ENCODE peak calls at places on chromosome 14, in eight cellular contexts. One of them, this sample, is unnamed.

GRCh38 chr14:95713596-95714371 is at the start of gene TCL1A:
- DNase-seq in hypothalamus: no peak
- DNase-seq in stimulated activated CD4-positive, alpha-beta T cell treated with anti-CD3 and anti-CD28 coated beads, Interleukin-1b, Interleukin-23, amount 100 ng/mL, for 24 hours: no peak
- DNase-seq in stimulated activated naive CD8-positive, alpha-beta T cell treated with anti-CD3 and anti-CD28 coated beads, Interleukin-15, Interleukin-2, amounts not matched to agents 100 U/mL and 50 U/mL, for 24 hours: peak; percentile 31
- DNase-seq in astrocyte of the spinal cord: no peak
- DNase-seq in CD4-positive, alpha-beta memory T cell: no peak
- DNase-seq in foreskin fibroblast: no peak
- DNase-seq in stimulated activated CD8-positive, alpha-beta memory T cell treated with anti-CD3 and anti-CD28 coated beads, Interleukin-2, amount 100 ng/mL, for 48 hours: no peak
- DNase-seq in this sample: no peak

GRCh38 chr14:64845878-64846277 is 33.8 kb downstream of the SPTB start:
- DNase-seq in hypothalamus: no peak
- DNase-seq in stimulated activated CD4-positive, alpha-beta T cell treated with anti-CD3 and anti-CD28 coated beads, Interleukin-1b, Interleukin-23, amount 100 ng/mL, for 24 hours: no peak
- DNase-seq in stimulated activated naive CD8-positive, alpha-beta T cell treated with anti-CD3 and anti-CD28 coated beads, Interleukin-15, Interleukin-2, amounts not matched to agents 100 U/mL and 50 U/mL, for 24 hours: no peak
- DNase-seq in astrocyte of the spinal cord: peak; percentile 56
- DNase-seq in CD4-positive, alpha-beta memory T cell: no peak
- DNase-seq in foreskin fibroblast: peak; percentile 29
- DNase-seq in stimulated activated CD8-positive, alpha-beta memory T cell treated with anti-CD3 and anti-CD28 coated beads, Interleukin-2, amount 100 ng/mL, for 48 hours: no peak
- DNase-seq in this sample: no peak

GRCh38 chr14:94074534-94074933 is 6.5 kb downstream of the DDX24 start:
- DNase-seq in hypothalamus: no peak
- DNase-seq in stimulated activated CD4-positive, alpha-beta T cell treated with anti-CD3 and anti-CD28 coated beads, Interleukin-1b, Interleukin-23, amount 100 ng/mL, for 24 hours: no peak
- DNase-seq in stimulated activated naive CD8-positive, alpha-beta T cell treated with anti-CD3 and anti-CD28 coated beads, Interleukin-15, Interleukin-2, amounts not matched to agents 100 U/mL and 50 U/mL, for 24 hours: no peak
- DNase-seq in astrocyte of the spinal cord: no peak
- DNase-seq in CD4-positive, alpha-beta memory T cell: no peak
- DNase-seq in foreskin fibroblast: no peak
- DNase-seq in stimulated activated CD8-positive, alpha-beta memory T cell treated with anti-CD3 and anti-CD28 coated beads, Interleukin-2, amount 100 ng/mL, for 48 hours: no peak
- DNase-seq in this sample: no peak

GRCh38 chr14:51677276-51677675 is 25.6 kb downstream of the FRMD6 start:
- DNase-seq in hypothalamus: no peak
- DNase-seq in stimulated activated CD4-positive, alpha-beta T cell treated with anti-CD3 and anti-CD28 coated beads, Interleukin-1b, Interleukin-23, amount 100 ng/mL, for 24 hours: no peak
- DNase-seq in stimulated activated naive CD8-positive, alpha-beta T cell treated with anti-CD3 and anti-CD28 coated beads, Interleukin-15, Interleukin-2, amounts not matched to agents 100 U/mL and 50 U/mL, for 24 hours: no peak
- DNase-seq in astrocyte of the spinal cord: peak; percentile 79
- DNase-seq in CD4-positive, alpha-beta memory T cell: no peak
- DNase-seq in foreskin fibroblast: peak; percentile 78
- DNase-seq in stimulated activated CD8-positive, alpha-beta memory T cell treated with anti-CD3 and anti-CD28 coated beads, Interleukin-2, amount 100 ng/mL, for 48 hours: no peak
- DNase-seq in this sample: no peak

GRCh38 chr14:93706360-93706955 is 81.8 kb downstream of the PRIMA1 start:
- DNase-seq in hypothalamus: no peak
- DNase-seq in stimulated activated CD4-positive, alpha-beta T cell treated with anti-CD3 and anti-CD28 coated beads, Interleukin-1b, Interleukin-23, amount 100 ng/mL, for 24 hours: no peak
- DNase-seq in stimulated activated naive CD8-positive, alpha-beta T cell treated with anti-CD3 and anti-CD28 coated beads, Interleukin-15, Interleukin-2, amounts not matched to agents 100 U/mL and 50 U/mL, for 24 hours: no peak
- DNase-seq in astrocyte of the spinal cord: no peak
- DNase-seq in CD4-positive, alpha-beta memory T cell: no peak
- DNase-seq in foreskin fibroblast: no peak
- DNase-seq in stimulated activated CD8-positive, alpha-beta memory T cell treated with anti-CD3 and anti-CD28 coated beads, Interleukin-2, amount 100 ng/mL, for 48 hours: no peak
- DNase-seq in this sample: no peak

GRCh38 chr14:64232095-64232830 is 61.9 kb downstream of the ESR2 start:
- DNase-seq in hypothalamus: no peak
- DNase-seq in stimulated activated CD4-positive, alpha-beta T cell treated with anti-CD3 and anti-CD28 coated beads, Interleukin-1b, Interleukin-23, amount 100 ng/mL, for 24 hours: no peak
- DNase-seq in stimulated activated naive CD8-positive, alpha-beta T cell treated with anti-CD3 and anti-CD28 coated beads, Interleukin-15, Interleukin-2, amounts not matched to agents 100 U/mL and 50 U/mL, for 24 hours: peak; percentile 55
- DNase-seq in astrocyte of the spinal cord: peak; percentile 94
- DNase-seq in CD4-positive, alpha-beta memory T cell: no peak
- DNase-seq in foreskin fibroblast: peak; percentile 84
- DNase-seq in stimulated activated CD8-positive, alpha-beta memory T cell treated with anti-CD3 and anti-CD28 coated beads, Interleukin-2, amount 100 ng/mL, for 48 hours: peak; percentile 27
- DNase-seq in this sample: peak; percentile 67

GRCh38 chr14:85533821-85534271 is 3.9 kb downstream of the FLRT2 start:
- DNase-seq in hypothalamus: no peak
- DNase-seq in stimulated activated CD4-positive, alpha-beta T cell treated with anti-CD3 and anti-CD28 coated beads, Interleukin-1b, Interleukin-23, amount 100 ng/mL, for 24 hours: no peak
- DNase-seq in stimulated activated naive CD8-positive, alpha-beta T cell treated with anti-CD3 and anti-CD28 coated beads, Interleukin-15, Interleukin-2, amounts not matched to agents 100 U/mL and 50 U/mL, for 24 hours: no peak
- DNase-seq in astrocyte of the spinal cord: peak; percentile 16
- DNase-seq in CD4-positive, alpha-beta memory T cell: no peak
- DNase-seq in foreskin fibroblast: peak; percentile 51
- DNase-seq in stimulated activated CD8-positive, alpha-beta memory T cell treated with anti-CD3 and anti-CD28 coated beads, Interleukin-2, amount 100 ng/mL, for 48 hours: no peak
- DNase-seq in this sample: no peak

GRCh38 chr14:105192866-105193731 is 12.0 kb upstream of the NUDT14 start:
- DNase-seq in hypothalamus: no peak
- DNase-seq in stimulated activated CD4-positive, alpha-beta T cell treated with anti-CD3 and anti-CD28 coated beads, Interleukin-1b, Interleukin-23, amount 100 ng/mL, for 24 hours: no peak
- DNase-seq in stimulated activated naive CD8-positive, alpha-beta T cell treated with anti-CD3 and anti-CD28 coated beads, Interleukin-15, Interleukin-2, amounts not matched to agents 100 U/mL and 50 U/mL, for 24 hours: peak; percentile 47
- DNase-seq in astrocyte of the spinal cord: no peak
- DNase-seq in CD4-positive, alpha-beta memory T cell: no peak
- DNase-seq in foreskin fibroblast: peak; percentile 28
- DNase-seq in stimulated activated CD8-positive, alpha-beta memory T cell treated with anti-CD3 and anti-CD28 coated beads, Interleukin-2, amount 100 ng/mL, for 48 hours: peak; percentile 33
- DNase-seq in this sample: no peak

GRCh38 chr14:93688239-93688666 is 100.0 kb downstream of the PRIMA1 start:
- DNase-seq in hypothalamus: no peak
- DNase-seq in stimulated activated CD4-positive, alpha-beta T cell treated with anti-CD3 and anti-CD28 coated beads, Interleukin-1b, Interleukin-23, amount 100 ng/mL, for 24 hours: no peak
- DNase-seq in stimulated activated naive CD8-positive, alpha-beta T cell treated with anti-CD3 and anti-CD28 coated beads, Interleukin-15, Interleukin-2, amounts not matched to agents 100 U/mL and 50 U/mL, for 24 hours: no peak
- DNase-seq in astrocyte of the spinal cord: no peak
- DNase-seq in CD4-positive, alpha-beta memory T cell: no peak
- DNase-seq in foreskin fibroblast: no peak
- DNase-seq in stimulated activated CD8-positive, alpha-beta memory T cell treated with anti-CD3 and anti-CD28 coated beads, Interleukin-2, amount 100 ng/mL, for 48 hours: no peak
- DNase-seq in this sample: no peak

GRCh38 chr14:34078117-34078743 is 127.4 kb upstream of the EGLN3 start:
- DNase-seq in hypothalamus: no peak
- DNase-seq in stimulated activated CD4-positive, alpha-beta T cell treated with anti-CD3 and anti-CD28 coated beads, Interleukin-1b, Interleukin-23, amount 100 ng/mL, for 24 hours: no peak
- DNase-seq in stimulated activated naive CD8-positive, alpha-beta T cell treated with anti-CD3 and anti-CD28 coated beads, Interleukin-15, Interleukin-2, amounts not matched to agents 100 U/mL and 50 U/mL, for 24 hours: no peak
- DNase-seq in astrocyte of the spinal cord: peak; percentile 77
- DNase-seq in CD4-positive, alpha-beta memory T cell: no peak
- DNase-seq in foreskin fibroblast: no peak
- DNase-seq in stimulated activated CD8-positive, alpha-beta memory T cell treated with anti-CD3 and anti-CD28 coated beads, Interleukin-2, amount 100 ng/mL, for 48 hours: no peak
- DNase-seq in this sample: no peak

GRCh38 chr14:52023518-52023917 is 34.2 kb downstream of the RTRAF start:
- DNase-seq in hypothalamus: no peak
- DNase-seq in stimulated activated CD4-positive, alpha-beta T cell treated with anti-CD3 and anti-CD28 coated beads, Interleukin-1b, Interleukin-23, amount 100 ng/mL, for 24 hours: no peak
- DNase-seq in stimulated activated naive CD8-positive, alpha-beta T cell treated with anti-CD3 and anti-CD28 coated beads, Interleukin-15, Interleukin-2, amounts not matched to agents 100 U/mL and 50 U/mL, for 24 hours: no peak
- DNase-seq in astrocyte of the spinal cord: peak; percentile 86
- DNase-seq in CD4-positive, alpha-beta memory T cell: no peak
- DNase-seq in foreskin fibroblast: peak; percentile 86
- DNase-seq in stimulated activated CD8-positive, alpha-beta memory T cell treated with anti-CD3 and anti-CD28 coated beads, Interleukin-2, amount 100 ng/mL, for 48 hours: no peak
- DNase-seq in this sample: no peak

GRCh38 chr14:51069065-51069464 is 25.8 kb downstream of the TRIM9 start:
- DNase-seq in hypothalamus: no peak
- DNase-seq in stimulated activated CD4-positive, alpha-beta T cell treated with anti-CD3 and anti-CD28 coated beads, Interleukin-1b, Interleukin-23, amount 100 ng/mL, for 24 hours: no peak
- DNase-seq in stimulated activated naive CD8-positive, alpha-beta T cell treated with anti-CD3 and anti-CD28 coated beads, Interleukin-15, Interleukin-2, amounts not matched to agents 100 U/mL and 50 U/mL, for 24 hours: no peak
- DNase-seq in astrocyte of the spinal cord: peak; percentile 25
- DNase-seq in CD4-positive, alpha-beta memory T cell: no peak
- DNase-seq in foreskin fibroblast: peak; percentile 41
- DNase-seq in stimulated activated CD8-positive, alpha-beta memory T cell treated with anti-CD3 and anti-CD28 coated beads, Interleukin-2, amount 100 ng/mL, for 48 hours: no peak
- DNase-seq in this sample: no peak

GRCh38 chr14:27739657-27740156 is 1026.9 kb upstream of the FOXG1 start:
- DNase-seq in hypothalamus: no peak
- DNase-seq in stimulated activated CD4-positive, alpha-beta T cell treated with anti-CD3 and anti-CD28 coated beads, Interleukin-1b, Interleukin-23, amount 100 ng/mL, for 24 hours: no peak
- DNase-seq in stimulated activated naive CD8-positive, alpha-beta T cell treated with anti-CD3 and anti-CD28 coated beads, Interleukin-15, Interleukin-2, amounts not matched to agents 100 U/mL and 50 U/mL, for 24 hours: no peak
- DNase-seq in astrocyte of the spinal cord: no peak
- DNase-seq in CD4-positive, alpha-beta memory T cell: no peak
- DNase-seq in foreskin fibroblast: no peak
- DNase-seq in stimulated activated CD8-positive, alpha-beta memory T cell treated with anti-CD3 and anti-CD28 coated beads, Interleukin-2, amount 100 ng/mL, for 48 hours: no peak
- DNase-seq in this sample: no peak

GRCh38 chr14:104335611-104336010 is 197.2 kb downstream of the KIF26A start:
- DNase-seq in hypothalamus: no peak
- DNase-seq in stimulated activated CD4-positive, alpha-beta T cell treated with anti-CD3 and anti-CD28 coated beads, Interleukin-1b, Interleukin-23, amount 100 ng/mL, for 24 hours: no peak
- DNase-seq in stimulated activated naive CD8-positive, alpha-beta T cell treated with anti-CD3 and anti-CD28 coated beads, Interleukin-15, Interleukin-2, amounts not matched to agents 100 U/mL and 50 U/mL, for 24 hours: no peak
- DNase-seq in astrocyte of the spinal cord: no peak
- DNase-seq in CD4-positive, alpha-beta memory T cell: no peak
- DNase-seq in foreskin fibroblast: no peak
- DNase-seq in stimulated activated CD8-positive, alpha-beta memory T cell treated with anti-CD3 and anti-CD28 coated beads, Interleukin-2, amount 100 ng/mL, for 48 hours: no peak
- DNase-seq in this sample: no peak

GRCh38 chr14:91482278-91483023 is 27.7 kb downstream of the PPP4R3A start:
- DNase-seq in hypothalamus: no peak
- DNase-seq in stimulated activated CD4-positive, alpha-beta T cell treated with anti-CD3 and anti-CD28 coated beads, Interleukin-1b, Interleukin-23, amount 100 ng/mL, for 24 hours: no peak
- DNase-seq in stimulated activated naive CD8-positive, alpha-beta T cell treated with anti-CD3 and anti-CD28 coated beads, Interleukin-15, Interleukin-2, amounts not matched to agents 100 U/mL and 50 U/mL, for 24 hours: no peak
- DNase-seq in astrocyte of the spinal cord: peak; percentile 35
- DNase-seq in CD4-positive, alpha-beta memory T cell: no peak
- DNase-seq in foreskin fibroblast: peak; percentile 72
- DNase-seq in stimulated activated CD8-positive, alpha-beta memory T cell treated with anti-CD3 and anti-CD28 coated beads, Interleukin-2, amount 100 ng/mL, for 48 hours: no peak
- DNase-seq in this sample: peak; percentile 10

GRCh38 chr14:96394047-96394815 is 2.3 kb downstream of the AK7 start:
- DNase-seq in hypothalamus: no peak
- DNase-seq in stimulated activated CD4-positive, alpha-beta T cell treated with anti-CD3 and anti-CD28 coated beads, Interleukin-1b, Interleukin-23, amount 100 ng/mL, for 24 hours: no peak
- DNase-seq in stimulated activated naive CD8-positive, alpha-beta T cell treated with anti-CD3 and anti-CD28 coated beads, Interleukin-15, Interleukin-2, amounts not matched to agents 100 U/mL and 50 U/mL, for 24 hours: no peak
- DNase-seq in astrocyte of the spinal cord: no peak
- DNase-seq in CD4-positive, alpha-beta memory T cell: no peak
- DNase-seq in foreskin fibroblast: no peak
- DNase-seq in stimulated activated CD8-positive, alpha-beta memory T cell treated with anti-CD3 and anti-CD28 coated beads, Interleukin-2, amount 100 ng/mL, for 48 hours: no peak
- DNase-seq in this sample: no peak